ENCODE peak calls at places on chromosome X, in ten cellular contexts. M, G, N, L, A, E, S, B, R and D are unnamed samples.
A peak's percentile ranks its signal among the peaks of the same experiment; 100 is the strongest.

GRCh38 chrX:145041486-145041885 is 205.8 kb upstream of the SPANXN1 start:
- DNase-seq in M (no peak), R (no peak), S (no peak), L (no peak), A (no peak), B (no peak), E (no peak), N (no peak), G (no peak), D (no peak)

GRCh38 chrX:88613338-88613737 is 133.7 kb upstream of the CPXCR1 start:
- DNase-seq in B (peak; percentile 60), S (no peak), E (peak; percentile 1), R (peak; percentile 24), M (no peak), N (peak; percentile 7), L (no peak), A (no peak), G (no peak), D (no peak)

GRCh38 chrX:133370719-133371275 is 44.5 kb downstream of the GPC4 start:
- DNase-seq in E (no peak), S (no peak), M (no peak), G (no peak), L (no peak), N (no peak), R (no peak), A (no peak), B (no peak), D (no peak)

GRCh38 chrX:92230628-92231027 is 451.5 kb downstream of the PCDH11X start:
- DNase-seq in E (no peak), M (no peak), G (no peak), S (no peak), B (no peak), L (no peak), N (no peak), A (no peak), R (no peak), D (no peak)

GRCh38 chrX:103734125-103734760 is 23.5 kb downstream of the TMEM31 start:
- DNase-seq in B (peak; percentile 71), E (no peak), S (no peak), A (no peak), R (no peak), M (no peak), L (no peak), N (no peak), G (no peak), D (peak; percentile 21)

GRCh38 chrX:13816899-13817298 is at the start of gene GPM6B:
- DNase-seq in S (no peak), R (no peak), N (no peak), E (no peak), B (no peak), G (no peak), L (peak; percentile 27), A (no peak), M (no peak), D (no peak)

GRCh38 chrX:72107320-72107719 is 24.4 kb downstream of the RTL5 start:
- DNase-seq in N (no peak), S (no peak), B (no peak), L (no peak), A (no peak), R (peak; percentile 50), M (peak; percentile 33), E (peak; percentile 31), G (no peak), D (peak; percentile 58)

GRCh38 chrX:64204701-64205440 is 637 bp downstream of the AMER1 start:
- DNase-seq in R (peak; percentile 10), G (no peak), M (no peak), S (peak; percentile 66), L (peak; percentile 55), E (peak; percentile 75), N (peak; percentile 35), A (peak; percentile 42), B (peak; percentile 71), D (no peak)

GRCh38 chrX:154459843-154460242 is 1.8 kb downstream of the PLXNA3 start:
- DNase-seq in G (no peak), S (no peak), L (no peak), R (no peak), N (no peak), A (no peak), B (no peak), M (no peak), E (peak; percentile 74), D (no peak)

GRCh38 chrX:107678957-107679740 is 50.8 kb downstream of the PRPS1 start:
- DNase-seq in N (no peak), M (peak; percentile 54), B (no peak), S (peak; percentile 48), L (no peak), R (peak; percentile 65), A (no peak), E (no peak), G (no peak), D (no peak)

GRCh38 chrX:104539081-104539480 is 26.9 kb upstream of the IL1RAPL2 start:
- DNase-seq in G (no peak), N (no peak), E (no peak), S (no peak), A (no peak), B (no peak), L (no peak), M (no peak), R (no peak), D (peak; percentile 2)

GRCh38 chrX:101229155-101229554 is 9.6 kb downstream of the DRP2 start:
- DNase-seq in N (no peak), M (no peak), S (no peak), A (no peak), L (no peak), G (no peak), R (peak; percentile 86), E (no peak), B (no peak), D (no peak)

GRCh38 chrX:136162827-136163427 is 15.6 kb downstream of the FHL1 start:
- DNase-seq in A (peak; percentile 60), N (peak; percentile 70), B (peak; percentile 48), R (peak; percentile 59), E (peak; percentile 43), G (no peak), S (peak; percentile 55), L (no peak), M (peak; percentile 7), D (peak; percentile 58)

GRCh38 chrX:16469870-16470269 is 180.1 kb upstream of the S100G start:
- DNase-seq in E (no peak), S (no peak), N (peak; percentile 27), B (no peak), M (no peak), G (no peak), A (no peak), L (no peak), R (no peak), D (no peak)

GRCh38 chrX:31181377-31182038 is 109.7 kb upstream of the FTHL17 start:
- DNase-seq in G (no peak), L (no peak), M (no peak), S (peak; percentile 24), R (no peak), A (no peak), E (no peak), B (peak; percentile 72), N (no peak), D (no peak)